ENCODE peak calls at places on chromosomes 11 and 22, in six cellular contexts. One of them, this sample, is unnamed.
A peak's percentile ranks its signal among the peaks of the same experiment; 100 is the strongest.

GRCh38 chr11:73167555-73167954 is 25.4 kb upstream of the FCHSD2 start:
- DNase-seq in HEK293T: no peak
- DNase-seq in neural crest cell: no peak
- DNase-seq in stimulated activated CD4-positive, alpha-beta T cell treated with anti-CD3 and anti-CD28 coated beads, Interleukin-4, amount 100 ng/mL, for 48 hours: no peak
- DNase-seq in hippocampal formation: no peak
- DNase-seq in activated naive CD4-positive, alpha-beta T cell treated with anti-CD3 and anti-CD28 coated beads, Interleukin-2, amount 50 U/mL, for 72 hours: no peak
- DNase-seq in this sample: no peak

GRCh38 chr11:47181271-47181670 is 4.6 kb upstream of the ARFGAP2 start:
- DNase-seq in HEK293T: no peak
- DNase-seq in hippocampal formation: no peak
- DNase-seq in neural crest cell: no peak
- DNase-seq in activated naive CD4-positive, alpha-beta T cell treated with anti-CD3 and anti-CD28 coated beads, Interleukin-2, amount 50 U/mL, for 72 hours: no peak
- DNase-seq in stimulated activated CD4-positive, alpha-beta T cell treated with anti-CD3 and anti-CD28 coated beads, Interleukin-4, amount 100 ng/mL, for 48 hours: no peak
- DNase-seq in this sample: no peak

GRCh38 chr11:97548280-97548679 is 1158.5 kb downstream of the JRKL start:
- DNase-seq in stimulated activated CD4-positive, alpha-beta T cell treated with anti-CD3 and anti-CD28 coated beads, Interleukin-4, amount 100 ng/mL, for 48 hours: no peak
- DNase-seq in HEK293T: no peak
- DNase-seq in neural crest cell: no peak
- DNase-seq in activated naive CD4-positive, alpha-beta T cell treated with anti-CD3 and anti-CD28 coated beads, Interleukin-2, amount 50 U/mL, for 72 hours: no peak
- DNase-seq in hippocampal formation: no peak
- DNase-seq in this sample: no peak

GRCh38 chr11:88420165-88420781 is 82.7 kb upstream of the CTSC start:
- DNase-seq in stimulated activated CD4-positive, alpha-beta T cell treated with anti-CD3 and anti-CD28 coated beads, Interleukin-4, amount 100 ng/mL, for 48 hours: no peak
- DNase-seq in activated naive CD4-positive, alpha-beta T cell treated with anti-CD3 and anti-CD28 coated beads, Interleukin-2, amount 50 U/mL, for 72 hours: no peak
- DNase-seq in hippocampal formation: no peak
- DNase-seq in HEK293T: no peak
- DNase-seq in neural crest cell: no peak
- DNase-seq in this sample: peak; percentile 60

GRCh38 chr11:81792416-81792815 is 941.2 kb downstream of the FAM181B start:
- DNase-seq in hippocampal formation: no peak
- DNase-seq in activated naive CD4-positive, alpha-beta T cell treated with anti-CD3 and anti-CD28 coated beads, Interleukin-2, amount 50 U/mL, for 72 hours: no peak
- DNase-seq in HEK293T: no peak
- DNase-seq in neural crest cell: no peak
- DNase-seq in stimulated activated CD4-positive, alpha-beta T cell treated with anti-CD3 and anti-CD28 coated beads, Interleukin-4, amount 100 ng/mL, for 48 hours: no peak
- DNase-seq in this sample: no peak

GRCh38 chr11:12961615-12962014 is 47.5 kb upstream of the RASSF10 start:
- DNase-seq in hippocampal formation: no peak
- DNase-seq in stimulated activated CD4-positive, alpha-beta T cell treated with anti-CD3 and anti-CD28 coated beads, Interleukin-4, amount 100 ng/mL, for 48 hours: no peak
- DNase-seq in neural crest cell: no peak
- DNase-seq in activated naive CD4-positive, alpha-beta T cell treated with anti-CD3 and anti-CD28 coated beads, Interleukin-2, amount 50 U/mL, for 72 hours: no peak
- DNase-seq in HEK293T: no peak
- DNase-seq in this sample: no peak

GRCh38 chr22:48477031-48477721 is 1350.5 kb downstream of the BRD1 start:
- DNase-seq in activated naive CD4-positive, alpha-beta T cell treated with anti-CD3 and anti-CD28 coated beads, Interleukin-2, amount 50 U/mL, for 72 hours: no peak
- DNase-seq in HEK293T: no peak
- DNase-seq in stimulated activated CD4-positive, alpha-beta T cell treated with anti-CD3 and anti-CD28 coated beads, Interleukin-4, amount 100 ng/mL, for 48 hours: no peak
- DNase-seq in neural crest cell: no peak
- DNase-seq in hippocampal formation: no peak
- DNase-seq in this sample: no peak

GRCh38 chr22:31683181-31684105 is 21.4 kb upstream of the PISD start:
- DNase-seq in HEK293T: no peak
- DNase-seq in stimulated activated CD4-positive, alpha-beta T cell treated with anti-CD3 and anti-CD28 coated beads, Interleukin-4, amount 100 ng/mL, for 48 hours: no peak
- DNase-seq in activated naive CD4-positive, alpha-beta T cell treated with anti-CD3 and anti-CD28 coated beads, Interleukin-2, amount 50 U/mL, for 72 hours: no peak
- DNase-seq in hippocampal formation: no peak
- DNase-seq in neural crest cell: no peak
- DNase-seq in this sample: no peak

GRCh38 chr11:99020324-99021225 is at the start of gene CNTN5:
- DNase-seq in neural crest cell: peak; percentile 52
- DNase-seq in activated naive CD4-positive, alpha-beta T cell treated with anti-CD3 and anti-CD28 coated beads, Interleukin-2, amount 50 U/mL, for 72 hours: no peak
- DNase-seq in HEK293T: peak; percentile 10
- DNase-seq in hippocampal formation: peak; percentile 68
- DNase-seq in stimulated activated CD4-positive, alpha-beta T cell treated with anti-CD3 and anti-CD28 coated beads, Interleukin-4, amount 100 ng/mL, for 48 hours: peak; percentile 10
- DNase-seq in this sample: no peak

GRCh38 chr11:77153276-77154185 is 25.5 kb downstream of the MYO7A start:
- DNase-seq in HEK293T: no peak
- DNase-seq in activated naive CD4-positive, alpha-beta T cell treated with anti-CD3 and anti-CD28 coated beads, Interleukin-2, amount 50 U/mL, for 72 hours: no peak
- DNase-seq in hippocampal formation: no peak
- DNase-seq in stimulated activated CD4-positive, alpha-beta T cell treated with anti-CD3 and anti-CD28 coated beads, Interleukin-4, amount 100 ng/mL, for 48 hours: no peak
- DNase-seq in neural crest cell: no peak
- DNase-seq in this sample: no peak

GRCh38 chr22:44710474-44711235 is 8.7 kb downstream of the PRR5 start:
- DNase-seq in hippocampal formation: no peak
- DNase-seq in activated naive CD4-positive, alpha-beta T cell treated with anti-CD3 and anti-CD28 coated beads, Interleukin-2, amount 50 U/mL, for 72 hours: no peak
- DNase-seq in stimulated activated CD4-positive, alpha-beta T cell treated with anti-CD3 and anti-CD28 coated beads, Interleukin-4, amount 100 ng/mL, for 48 hours: no peak
- DNase-seq in neural crest cell: no peak
- DNase-seq in HEK293T: no peak
- DNase-seq in this sample: no peak

GRCh38 chr11:82191690-82192089 is 542.0 kb downstream of the FAM181B start:
- DNase-seq in activated naive CD4-positive, alpha-beta T cell treated with anti-CD3 and anti-CD28 coated beads, Interleukin-2, amount 50 U/mL, for 72 hours: no peak
- DNase-seq in neural crest cell: no peak
- DNase-seq in stimulated activated CD4-positive, alpha-beta T cell treated with anti-CD3 and anti-CD28 coated beads, Interleukin-4, amount 100 ng/mL, for 48 hours: no peak
- DNase-seq in hippocampal formation: no peak
- DNase-seq in HEK293T: no peak
- DNase-seq in this sample: no peak

GRCh38 chr11:83241291-83241946 is 44.7 kb downstream of the CCDC90B start:
- DNase-seq in hippocampal formation: no peak
- DNase-seq in stimulated activated CD4-positive, alpha-beta T cell treated with anti-CD3 and anti-CD28 coated beads, Interleukin-4, amount 100 ng/mL, for 48 hours: peak; percentile 4
- DNase-seq in HEK293T: peak; percentile 56
- DNase-seq in activated naive CD4-positive, alpha-beta T cell treated with anti-CD3 and anti-CD28 coated beads, Interleukin-2, amount 50 U/mL, for 72 hours: no peak
- DNase-seq in neural crest cell: peak; percentile 46
- DNase-seq in this sample: peak; percentile 16